ENCODE peak calls at places on chromosomes 13 and 19, in four cellular contexts. C is IMR-90, S is H9, H is H1. V is an unnamed sample.
A peak's percentile ranks its signal among the peaks of the same experiment; 100 is the strongest.

GRCh38 chr13:114100446-114101320 is 31.7 kb downstream of the RASA3 start:
- DNase-seq in C (no peak), S (no peak), H (no peak), V (no peak)

GRCh38 chr19:53775524-53775923 is 48.6 kb downstream of the NLRP12 start:
- DNase-seq in C (no peak), S (no peak), H (no peak), V (no peak)

GRCh38 chr13:101917833-101918755 is 465.6 kb downstream of the ITGBL1 start:
- DNase-seq in C (no peak), S (peak; percentile 47), H (no peak), V (peak; percentile 43)

GRCh38 chr13:110045202-110045601 is 258.8 kb upstream of the IRS2 start:
- DNase-seq in C (no peak), S (no peak), H (no peak), V (no peak)

GRCh38 chr19:22545751-22546150 is 88.4 kb upstream of the ZNF492 start:
- DNase-seq in C (no peak), S (no peak), H (no peak), V (peak; percentile 45)

GRCh38 chr13:98171806-98172569 is 5.1 kb downstream of the RNF113B start:
- DNase-seq in C (peak; percentile 32), S (no peak), H (no peak), V (peak; percentile 74)

GRCh38 chr13:99605417-99606321 is 104.4 kb downstream of the TM9SF2 start:
- DNase-seq in C (no peak), S (peak; percentile 80), H (no peak), V (peak; percentile 73)

GRCh38 chr13:24313449-24313848 is 4.1 kb downstream of the C1QTNF9 start:
- DNase-seq in C (peak; percentile 9), S (no peak), H (no peak), V (no peak)

GRCh38 chr13:43019811-43020210 is 3.6 kb upstream of the DNAJC15 start:
- DNase-seq in C (no peak), S (no peak), H (no peak), V (peak; percentile 50)

GRCh38 chr19:13917888-13918406 is 11.9 kb downstream of the CC2D1A start:
- DNase-seq in C (no peak), S (no peak), H (no peak), V (no peak)

GRCh38 chr19:3055741-3056453 is 6.4 kb downstream of the TLE5 start:
- DNase-seq in C (no peak), S (peak; percentile 43), H (no peak), V (peak; percentile 46)

GRCh38 chr19:7069042-7069903 is at the start of gene ZNF557:
- DNase-seq in C (peak; percentile 95), S (peak; percentile 97), H (peak; percentile 87), V (peak; percentile 98)

GRCh38 chr13:97431365-97431764 is 2.6 kb upstream of the RAP2A start:
- DNase-seq in C (no peak), S (no peak), H (no peak), V (no peak)

GRCh38 chr19:38135150-38135998 is 88.6 kb downstream of the DPF1 start:
- DNase-seq in C (peak; percentile 43), S (no peak), H (no peak), V (no peak)

GRCh38 chr19:51450730-51451307 is 7.4 kb downstream of the SIGLEC8 start:
- DNase-seq in C (no peak), S (no peak), H (no peak), V (no peak)

GRCh38 chr13:32650705-32651311 is 64.6 kb downstream of the PDS5B start:
- DNase-seq in C (peak; percentile 75), S (peak; percentile 58), H (no peak), V (peak; percentile 78)

GRCh38 chr19:6423499-6424189 is 967 bp downstream of the KHSRP start:
- DNase-seq in C (peak; percentile 42), S (peak; percentile 75), H (no peak), V (peak; percentile 91)

GRCh38 chr13:110593430-110594130 is 21.8 kb upstream of the NAXD start:
- DNase-seq in C (peak; percentile 57), S (no peak), H (no peak), V (peak; percentile 80)

GRCh38 chr19:4456843-4457653 is 546 bp downstream of the UBXN6 start:
- DNase-seq in C (peak; percentile 56), S (peak; percentile 71), H (peak; percentile 44), V (peak; percentile 80)

GRCh38 chr13:43830481-43830873 is 43.7 kb upstream of the ENOX1 start:
- DNase-seq in C (peak; percentile 79), S (no peak), H (no peak), V (no peak)

GRCh38 chr13:75101997-75102720 is 379.8 kb downstream of the TBC1D4 start:
- DNase-seq in C (peak; percentile 6), S (peak; percentile 39), H (no peak), V (peak; percentile 96)

GRCh38 chr13:76378767-76379166 is 507.4 kb downstream of the KCTD12 start:
- DNase-seq in C (no peak), S (no peak), H (no peak), V (no peak)

GRCh38 chr13:71644579-71644978 is 222.4 kb downstream of the DACH1 start:
- DNase-seq in C (no peak), S (no peak), H (no peak), V (no peak)

GRCh38 chr13:101416181-101417042 is at the start of gene NALCN:
- DNase-seq in C (no peak), S (peak; percentile 39), H (no peak), V (peak; percentile 18)

GRCh38 chr19:3474015-3474414 is 6.3 kb downstream of the SMIM24 start:
- DNase-seq in C (no peak), S (no peak), H (no peak), V (no peak)

GRCh38 chr13:80903911-80904310 is 563.0 kb upstream of the SPRY2 start:
- DNase-seq in C (no peak), S (no peak), H (no peak), V (no peak)

GRCh38 chr19:40284501-40285352 is at the start of gene AKT2:
- DNase-seq in C (peak; percentile 47), S (peak; percentile 88), H (peak; percentile 29), V (peak; percentile 90)

GRCh38 chr13:71773534-71773933 is 93.5 kb downstream of the DACH1 start:
- DNase-seq in C (no peak), S (no peak), H (no peak), V (no peak)

GRCh38 chr13:39623466-39623865 is 20.5 kb upstream of the LHFPL6 start:
- DNase-seq in C (no peak), S (no peak), H (no peak), V (no peak)

GRCh38 chr19:17486545-17486944 is 16.2 kb downstream of the SLC27A1 start:
- DNase-seq in C (no peak), S (no peak), H (no peak), V (no peak)

GRCh38 chr13:62512194-62513141 is 1096.8 kb upstream of the PCDH20 start:
- DNase-seq in C (peak; percentile 32), S (peak; percentile 73), H (no peak), V (peak; percentile 85)

GRCh38 chr19:19670070-19670551 is 1.5 kb downstream of the ZNF101 start:
- DNase-seq in C (no peak), S (peak; percentile 61), H (peak; percentile 34), V (peak; percentile 76)
- H2BK120ac ChIP-seq in C (no peak overlapping the region), S (no peak overlapping the region), H (no peak overlapping the region), V (no peak overlapping the region)

GRCh38 chr19:49488046-49488862 is 846 bp downstream of the RPL13A start:
- DNase-seq in C (no peak), S (no peak), H (no peak), V (peak; percentile 69)

GRCh38 chr19:49490287-49491029 is 3.0 kb downstream of the RPL13A start:
- DNase-seq in C (no peak), S (peak; percentile 29), H (no peak), V (no peak)

GRCh38 chr19:49487277-49488045 is at the start of gene RPL13A:
- DNase-seq in C (peak; percentile 99), S (peak; percentile 100), H (peak; percentile 100), V (peak; percentile 100)

GRCh38 chr19:49489601-49490167 is 2.3 kb downstream of the RPL13A start:
- DNase-seq in C (no peak), S (peak; percentile 49), H (no peak), V (no peak)

GRCh38 chr19:49488863-49489537 is 1.6 kb downstream of the RPL13A start:
- DNase-seq in C (no peak), S (peak; percentile 16), H (no peak), V (no peak)
- H3K18ac ChIP-seq in C (no peak overlapping the region), S (no peak overlapping the region), H (peak overlapping the region; percentile 60), V (no peak overlapping the region)

GRCh38 chr19:28563964-28564914 is 648.7 kb downstream of the UQCRFS1 start:
- DNase-seq in C (no peak), S (no peak), H (no peak), V (no peak)

GRCh38 chr19:28569132-28570114 is 643.5 kb downstream of the UQCRFS1 start:
- DNase-seq in C (no peak), S (peak; percentile 57), H (no peak), V (no peak)

GRCh38 chr19:28567834-28568233 is 645.1 kb downstream of the UQCRFS1 start:
- DNase-seq in C (no peak), S (no peak), H (no peak), V (no peak)
- H3K56ac ChIP-seq in C (no peak overlapping the region), S (no peak overlapping the region), H (no peak overlapping the region), V (no peak overlapping the region)

DNA sequence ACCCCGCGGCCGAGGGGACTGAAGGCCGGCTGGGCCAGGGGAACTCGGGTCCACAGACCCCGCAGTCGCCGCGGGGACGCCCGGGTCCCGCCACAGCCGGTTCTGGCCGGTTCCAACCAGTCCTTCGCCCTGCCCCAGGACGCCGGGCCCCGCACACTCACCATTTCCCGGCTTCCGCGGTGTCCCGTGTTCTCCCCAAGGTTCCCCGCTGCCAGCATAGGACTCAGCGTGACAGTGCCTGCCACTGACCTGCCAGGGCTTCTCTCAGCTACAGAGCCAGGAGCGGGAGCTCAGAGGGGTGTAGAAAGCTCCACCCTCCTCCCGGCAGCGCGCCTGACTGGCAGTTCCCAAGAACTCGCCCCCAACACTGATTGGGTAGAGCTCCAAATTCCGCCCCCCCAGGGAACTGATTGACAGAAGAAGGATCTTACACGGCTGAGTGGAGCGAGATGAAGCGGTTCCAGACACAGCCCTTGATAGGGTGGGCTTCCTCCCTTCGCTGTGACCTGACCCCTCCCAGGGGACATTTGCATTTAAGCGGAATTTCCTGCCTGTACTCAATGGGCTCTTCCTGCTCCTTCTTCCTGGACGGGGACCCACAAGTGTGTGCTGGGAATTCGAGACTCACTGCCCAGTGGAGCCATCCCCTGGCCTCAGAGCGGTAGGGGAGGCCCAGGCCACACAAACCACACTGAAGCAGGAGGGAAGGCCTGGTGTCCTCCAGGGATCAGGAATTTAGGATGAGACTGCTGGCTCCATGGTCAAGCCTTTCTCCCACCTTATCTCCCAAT is at the start of gene ZNF442:
- DNase-seq in C (peak; percentile 93), S (peak; percentile 99), H (peak; percentile 94), V (peak; percentile 100)
- H2BK120ac ChIP-seq in C (peak within 1 kb of the TSS; percentile 48), S (no peak within 1 kb of the TSS), H (no peak within 1 kb of the TSS), V (no peak within 1 kb of the TSS)